ENCODE peak calls at places on chromosomes 12 and 14, in seven cellular contexts. One of them, this sample, is unnamed.
A peak's percentile ranks its signal among the peaks of the same experiment; 100 is the strongest.

GRCh38 chr12:109592195-109592904 is 18.8 kb downstream of the MVK start:
- DNase-seq in CD8-positive, alpha-beta memory T cell: no peak
- DNase-seq in fibroblast of mammary gland: no peak
- DNase-seq in tibial artery: no peak
- DNase-seq in foreskin fibroblast: no peak
- DNase-seq in left lung: no peak
- DNase-seq in gastrocnemius medialis: no peak
- DNase-seq in this sample: no peak

GRCh38 chr12:75177997-75178396 is 31.6 kb downstream of the KCNC2 start:
- DNase-seq in CD8-positive, alpha-beta memory T cell: no peak
- DNase-seq in fibroblast of mammary gland: peak; percentile 92
- DNase-seq in tibial artery: no peak
- DNase-seq in foreskin fibroblast: peak; percentile 86
- DNase-seq in left lung: no peak
- DNase-seq in gastrocnemius medialis: no peak
- DNase-seq in this sample: peak; percentile 90

GRCh38 chr12:115873416-115874082 is 403.9 kb downstream of the MED13L start:
- DNase-seq in CD8-positive, alpha-beta memory T cell: no peak
- DNase-seq in fibroblast of mammary gland: no peak
- DNase-seq in tibial artery: no peak
- DNase-seq in foreskin fibroblast: no peak
- DNase-seq in left lung: no peak
- DNase-seq in gastrocnemius medialis: no peak
- DNase-seq in this sample: no peak

GRCh38 chr12:50865266-50865665 is 22.5 kb downstream of the TMPRSS12 start:
- DNase-seq in CD8-positive, alpha-beta memory T cell: no peak
- DNase-seq in fibroblast of mammary gland: no peak
- DNase-seq in tibial artery: no peak
- DNase-seq in foreskin fibroblast: no peak
- DNase-seq in left lung: no peak
- DNase-seq in gastrocnemius medialis: no peak
- DNase-seq in this sample: no peak

GRCh38 chr12:15556411-15556810 is 232.8 kb downstream of the EPS8 start:
- DNase-seq in CD8-positive, alpha-beta memory T cell: no peak
- DNase-seq in fibroblast of mammary gland: no peak
- DNase-seq in tibial artery: no peak
- DNase-seq in foreskin fibroblast: no peak
- DNase-seq in left lung: no peak
- DNase-seq in gastrocnemius medialis: no peak
- DNase-seq in this sample: peak; percentile 35

GRCh38 chr12:126667340-126667739 is 1599.6 kb upstream of the TMEM132C start:
- DNase-seq in CD8-positive, alpha-beta memory T cell: no peak
- DNase-seq in fibroblast of mammary gland: peak; percentile 87
- DNase-seq in tibial artery: no peak
- DNase-seq in foreskin fibroblast: peak; percentile 25
- DNase-seq in left lung: no peak
- DNase-seq in gastrocnemius medialis: no peak
- DNase-seq in this sample: peak; percentile 96

GRCh38 chr12:103840881-103841689 is at the start of gene NT5DC3:
- DNase-seq in CD8-positive, alpha-beta memory T cell: peak; percentile 75
- DNase-seq in fibroblast of mammary gland: peak; percentile 71
- DNase-seq in tibial artery: peak; percentile 91
- DNase-seq in foreskin fibroblast: peak; percentile 86
- DNase-seq in left lung: peak; percentile 87
- DNase-seq in gastrocnemius medialis: peak; percentile 75
- DNase-seq in this sample: peak; percentile 63

GRCh38 chr14:100389497-100390104 is 66.5 kb downstream of the SLC25A47 start:
- DNase-seq in CD8-positive, alpha-beta memory T cell: no peak
- DNase-seq in fibroblast of mammary gland: no peak
- DNase-seq in tibial artery: no peak
- DNase-seq in foreskin fibroblast: no peak
- DNase-seq in left lung: no peak
- DNase-seq in gastrocnemius medialis: no peak
- DNase-seq in this sample: no peak

GRCh38 chr14:75350505-75351060 is 72.0 kb downstream of the FOS start:
- DNase-seq in CD8-positive, alpha-beta memory T cell: no peak
- DNase-seq in fibroblast of mammary gland: no peak
- DNase-seq in tibial artery: no peak
- DNase-seq in foreskin fibroblast: no peak
- DNase-seq in left lung: no peak
- DNase-seq in gastrocnemius medialis: no peak
- DNase-seq in this sample: no peak

GRCh38 chr14:101635238-101636080 is 74.2 kb downstream of the DIO3 start:
- DNase-seq in CD8-positive, alpha-beta memory T cell: no peak
- DNase-seq in fibroblast of mammary gland: peak; percentile 2
- DNase-seq in tibial artery: no peak
- DNase-seq in foreskin fibroblast: no peak
- DNase-seq in left lung: no peak
- DNase-seq in gastrocnemius medialis: no peak
- DNase-seq in this sample: no peak

GRCh38 chr14:104290058-104290667 is 151.8 kb downstream of the KIF26A start:
- DNase-seq in CD8-positive, alpha-beta memory T cell: no peak
- DNase-seq in fibroblast of mammary gland: no peak
- DNase-seq in tibial artery: peak; percentile 38
- DNase-seq in foreskin fibroblast: no peak
- DNase-seq in left lung: peak; percentile 10
- DNase-seq in gastrocnemius medialis: peak; percentile 1
- DNase-seq in this sample: no peak

GRCh38 chr12:110421159-110421661 is 17.7 kb upstream of the ANAPC7 start:
- DNase-seq in CD8-positive, alpha-beta memory T cell: no peak
- DNase-seq in fibroblast of mammary gland: no peak
- DNase-seq in tibial artery: no peak
- DNase-seq in foreskin fibroblast: no peak
- DNase-seq in left lung: no peak
- DNase-seq in gastrocnemius medialis: no peak
- DNase-seq in this sample: no peak

GRCh38 chr14:71803539-71804260 is 128.5 kb upstream of the RGS6 start:
- DNase-seq in CD8-positive, alpha-beta memory T cell: no peak
- DNase-seq in fibroblast of mammary gland: no peak
- DNase-seq in tibial artery: no peak
- DNase-seq in foreskin fibroblast: peak; percentile 26
- DNase-seq in left lung: no peak
- DNase-seq in gastrocnemius medialis: no peak
- DNase-seq in this sample: peak; percentile 39

GRCh38 chr12:111984820-111985219 is 28.1 kb downstream of the TMEM116 start:
- DNase-seq in CD8-positive, alpha-beta memory T cell: no peak
- DNase-seq in fibroblast of mammary gland: no peak
- DNase-seq in tibial artery: no peak
- DNase-seq in foreskin fibroblast: no peak
- DNase-seq in left lung: no peak
- DNase-seq in gastrocnemius medialis: no peak
- DNase-seq in this sample: no peak

GRCh38 chr14:96104469-96105057 is 65.4 kb downstream of the C14orf132 start:
- DNase-seq in CD8-positive, alpha-beta memory T cell: no peak
- DNase-seq in fibroblast of mammary gland: peak; percentile 100
- DNase-seq in tibial artery: peak; percentile 89
- DNase-seq in foreskin fibroblast: peak; percentile 99
- DNase-seq in left lung: peak; percentile 73
- DNase-seq in gastrocnemius medialis: peak; percentile 52
- DNase-seq in this sample: peak; percentile 98

GRCh38 chr14:73237219-73237785 is at the start of gene PAPLN:
- DNase-seq in CD8-positive, alpha-beta memory T cell: no peak
- DNase-seq in fibroblast of mammary gland: peak; percentile 31
- DNase-seq in tibial artery: no peak
- DNase-seq in foreskin fibroblast: no peak
- DNase-seq in left lung: peak; percentile 59
- DNase-seq in gastrocnemius medialis: no peak
- DNase-seq in this sample: no peak

GRCh38 chr12:64968989-64969819 is 144.8 kb downstream of the TBC1D30 start:
- DNase-seq in CD8-positive, alpha-beta memory T cell: no peak
- DNase-seq in fibroblast of mammary gland: peak; percentile 56
- DNase-seq in tibial artery: no peak
- DNase-seq in foreskin fibroblast: peak; percentile 52
- DNase-seq in left lung: no peak
- DNase-seq in gastrocnemius medialis: no peak
- DNase-seq in this sample: peak; percentile 36

GRCh38 chr14:96662116-96662901 is 134.9 kb upstream of the VRK1 start:
- DNase-seq in CD8-positive, alpha-beta memory T cell: no peak
- DNase-seq in fibroblast of mammary gland: peak; percentile 4
- DNase-seq in tibial artery: no peak
- DNase-seq in foreskin fibroblast: no peak
- DNase-seq in left lung: no peak
- DNase-seq in gastrocnemius medialis: no peak
- DNase-seq in this sample: no peak

GRCh38 chr14:38113546-38113945 is 94.2 kb upstream of the SSTR1 start:
- DNase-seq in CD8-positive, alpha-beta memory T cell: no peak
- DNase-seq in fibroblast of mammary gland: no peak
- DNase-seq in tibial artery: no peak
- DNase-seq in foreskin fibroblast: no peak
- DNase-seq in left lung: no peak
- DNase-seq in gastrocnemius medialis: no peak
- DNase-seq in this sample: no peak

GRCh38 chr12:29343022-29343799 is 37.8 kb downstream of the ERGIC2 start:
- DNase-seq in CD8-positive, alpha-beta memory T cell: no peak
- DNase-seq in fibroblast of mammary gland: no peak
- DNase-seq in tibial artery: no peak
- DNase-seq in foreskin fibroblast: no peak
- DNase-seq in left lung: no peak
- DNase-seq in gastrocnemius medialis: no peak
- DNase-seq in this sample: no peak

GRCh38 chr12:12172106-12172511 is 94.7 kb downstream of the LRP6 start:
- DNase-seq in CD8-positive, alpha-beta memory T cell: no peak
- DNase-seq in fibroblast of mammary gland: peak; percentile 46
- DNase-seq in tibial artery: no peak
- DNase-seq in foreskin fibroblast: peak; percentile 52
- DNase-seq in left lung: no peak
- DNase-seq in gastrocnemius medialis: no peak
- DNase-seq in this sample: peak; percentile 60

GRCh38 chr12:110498984-110499706 is 2.8 kb downstream of the VPS29 start:
- DNase-seq in CD8-positive, alpha-beta memory T cell: no peak
- DNase-seq in fibroblast of mammary gland: peak; percentile 57
- DNase-seq in tibial artery: no peak
- DNase-seq in foreskin fibroblast: peak; percentile 36
- DNase-seq in left lung: no peak
- DNase-seq in gastrocnemius medialis: no peak
- DNase-seq in this sample: peak; percentile 30

GRCh38 chr12:131269551-131269950 is 315.8 kb downstream of the ADGRD1 start:
- DNase-seq in CD8-positive, alpha-beta memory T cell: no peak
- DNase-seq in fibroblast of mammary gland: no peak
- DNase-seq in tibial artery: no peak
- DNase-seq in foreskin fibroblast: no peak
- DNase-seq in left lung: no peak
- DNase-seq in gastrocnemius medialis: no peak
- DNase-seq in this sample: no peak

GRCh38 chr14:54562334-54562733 is 4.6 kb upstream of the SAMD4A start:
- DNase-seq in CD8-positive, alpha-beta memory T cell: no peak
- DNase-seq in fibroblast of mammary gland: no peak
- DNase-seq in tibial artery: no peak
- DNase-seq in foreskin fibroblast: no peak
- DNase-seq in left lung: no peak
- DNase-seq in gastrocnemius medialis: no peak
- DNase-seq in this sample: peak; percentile 21

GRCh38 chr14:20623798-20624197 is 17.7 kb downstream of the OR6S1 start:
- DNase-seq in CD8-positive, alpha-beta memory T cell: no peak
- DNase-seq in fibroblast of mammary gland: no peak
- DNase-seq in tibial artery: no peak
- DNase-seq in foreskin fibroblast: no peak
- DNase-seq in left lung: no peak
- DNase-seq in gastrocnemius medialis: no peak
- DNase-seq in this sample: no peak

GRCh38 chr12:24822121-24822899 is 126.6 kb downstream of the BCAT1 start:
- DNase-seq in CD8-positive, alpha-beta memory T cell: no peak
- DNase-seq in fibroblast of mammary gland: peak; percentile 92
- DNase-seq in tibial artery: no peak
- DNase-seq in foreskin fibroblast: peak; percentile 47
- DNase-seq in left lung: no peak
- DNase-seq in gastrocnemius medialis: no peak
- DNase-seq in this sample: peak; percentile 87

DNA sequence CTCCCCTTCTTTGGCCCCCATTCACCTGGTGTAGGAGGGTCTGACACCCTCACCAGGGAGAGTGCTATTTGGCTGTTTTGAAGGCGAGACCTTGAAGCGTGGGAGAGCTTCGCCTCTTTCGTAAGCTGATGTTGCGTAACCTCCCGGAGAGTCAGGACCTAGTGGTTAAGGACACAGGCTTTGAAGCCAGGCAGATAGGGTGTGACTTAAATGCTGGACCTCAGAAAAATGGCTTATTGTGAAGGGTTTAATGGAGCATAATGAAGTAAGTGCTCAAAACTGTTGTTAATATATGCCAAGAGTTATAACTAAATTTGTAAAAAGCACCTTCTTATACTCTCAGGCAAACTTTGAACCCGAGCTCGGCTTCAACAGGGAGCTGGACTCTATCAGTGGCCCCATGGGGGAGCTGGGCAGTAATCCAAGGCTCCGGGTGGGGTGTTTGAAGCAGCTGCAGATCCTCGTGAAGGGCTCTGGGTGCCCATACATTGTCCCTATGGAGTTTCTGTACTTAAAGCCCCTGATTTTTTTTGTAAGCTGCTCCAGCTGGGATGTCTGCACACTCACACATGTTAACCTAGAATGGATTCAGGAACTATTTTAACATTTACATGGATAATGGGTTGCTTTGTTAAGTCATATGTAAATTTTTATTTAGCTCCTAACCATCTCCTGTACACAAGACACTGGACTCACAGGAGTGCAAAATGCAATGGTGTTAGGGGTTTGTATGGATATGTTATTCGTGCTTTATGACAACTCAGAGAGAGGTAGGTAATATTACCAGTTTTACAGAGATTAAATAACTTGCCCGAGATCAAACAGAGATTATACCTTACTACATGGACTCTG is 26.0 kb downstream of the PPFIBP1 start:
- DNase-seq in CD8-positive, alpha-beta memory T cell: no peak
- DNase-seq in fibroblast of mammary gland: peak; percentile 99
- DNase-seq in tibial artery: peak; percentile 90
- DNase-seq in foreskin fibroblast: peak; percentile 96
- DNase-seq in left lung: peak; percentile 86
- DNase-seq in gastrocnemius medialis: peak; percentile 86
- DNase-seq in this sample: peak; percentile 98
- H3K4me3 ChIP-seq in CD8-positive, alpha-beta memory T cell: no peak overlapping the region
- H3K4me3 ChIP-seq in fibroblast of mammary gland: no peak overlapping the region
- H3K4me3 ChIP-seq in tibial artery: no peak overlapping the region
- H3K4me3 ChIP-seq in foreskin fibroblast: peak overlapping the region; percentile 21
- H3K4me3 ChIP-seq in left lung: no peak overlapping the region
- H3K4me3 ChIP-seq in gastrocnemius medialis: peak overlapping the region; percentile 1
- H3K4me3 ChIP-seq in this sample: peak overlapping the region; percentile 43

GRCh38 chr12:1216560-1216959 is 225.5 kb downstream of the ERC1 start:
- DNase-seq in CD8-positive, alpha-beta memory T cell: no peak
- DNase-seq in fibroblast of mammary gland: no peak
- DNase-seq in tibial artery: no peak
- DNase-seq in foreskin fibroblast: no peak
- DNase-seq in left lung: no peak
- DNase-seq in gastrocnemius medialis: no peak
- DNase-seq in this sample: no peak
- H3K4me3 ChIP-seq in CD8-positive, alpha-beta memory T cell: no peak overlapping the region
- H3K4me3 ChIP-seq in fibroblast of mammary gland: no peak overlapping the region
- H3K4me3 ChIP-seq in tibial artery: no peak overlapping the region
- H3K4me3 ChIP-seq in foreskin fibroblast: no peak overlapping the region
- H3K4me3 ChIP-seq in left lung: no peak overlapping the region
- H3K4me3 ChIP-seq in gastrocnemius medialis: no peak overlapping the region
- H3K4me3 ChIP-seq in this sample: no peak overlapping the region

GRCh38 chr12:4267904-4268548 is 5.5 kb upstream of the CCND2 start:
- DNase-seq in CD8-positive, alpha-beta memory T cell: no peak
- DNase-seq in fibroblast of mammary gland: no peak
- DNase-seq in tibial artery: no peak
- DNase-seq in foreskin fibroblast: no peak
- DNase-seq in left lung: no peak
- DNase-seq in gastrocnemius medialis: no peak
- DNase-seq in this sample: no peak
- H3K4me3 ChIP-seq in CD8-positive, alpha-beta memory T cell: peak overlapping the region; percentile 89
- H3K4me3 ChIP-seq in fibroblast of mammary gland: no peak overlapping the region
- H3K4me3 ChIP-seq in tibial artery: peak overlapping the region; percentile 68
- H3K4me3 ChIP-seq in foreskin fibroblast: no peak overlapping the region
- H3K4me3 ChIP-seq in left lung: no peak overlapping the region
- H3K4me3 ChIP-seq in gastrocnemius medialis: peak overlapping the region; percentile 65
- H3K4me3 ChIP-seq in this sample: no peak overlapping the region

GRCh38 chr12:53966070-53966384 is 6.9 kb upstream of the HOXC11 start:
- DNase-seq in CD8-positive, alpha-beta memory T cell: no peak
- DNase-seq in fibroblast of mammary gland: no peak
- DNase-seq in tibial artery: no peak
- DNase-seq in foreskin fibroblast: no peak
- DNase-seq in left lung: no peak
- DNase-seq in gastrocnemius medialis: no peak
- DNase-seq in this sample: no peak
- H3K4me3 ChIP-seq in CD8-positive, alpha-beta memory T cell: no peak overlapping the region
- H3K4me3 ChIP-seq in fibroblast of mammary gland: no peak overlapping the region
- H3K4me3 ChIP-seq in tibial artery: peak overlapping the region; percentile 62
- H3K4me3 ChIP-seq in foreskin fibroblast: peak overlapping the region; percentile 90
- H3K4me3 ChIP-seq in left lung: no peak overlapping the region
- H3K4me3 ChIP-seq in gastrocnemius medialis: peak overlapping the region; percentile 43
- H3K4me3 ChIP-seq in this sample: no peak overlapping the region